ENCODE peak calls at places on chromosomes 16 and 17, in four cellular contexts. D is activated T-helper 1 cell treated with anti-CD3 and anti-CD28 coated beads, Interleukin-2, amount 50 U/mL, for 16 hours; N is T-helper 1 cell; Q is lower leg skin. C is an unnamed sample.
A peak's percentile ranks its signal among the peaks of the same experiment; 100 is the strongest.

GRCh38 chr16:59385953-59386352 is 651.8 kb upstream of the GOT2 start:
- DNase-seq in D (no peak), N (no peak), Q (peak; percentile 15), C (peak; percentile 1)

GRCh38 chr16:30372037-30372712 is 1.9 kb upstream of the TBC1D10B start:
- DNase-seq in D (no peak), N (no peak), Q (no peak), C (no peak)

GRCh38 chr17:79073016-79073705 is 1.5 kb upstream of the ENGASE start:
- DNase-seq in D (no peak), N (no peak), Q (no peak), C (no peak)

GRCh38 chr17:68595496-68595895 is 5.7 kb downstream of the FAM20A start:
- DNase-seq in D (no peak), N (no peak), Q (no peak), C (no peak)

GRCh38 chr16:83409347-83409746 is 398.4 kb upstream of the HSBP1 start:
- DNase-seq in D (no peak), N (no peak), Q (no peak), C (no peak)

GRCh38 chr16:30032083-30032819 is 1.2 kb upstream of the TLCD3B start:
- DNase-seq in D (peak; percentile 39), N (peak; percentile 48), Q (no peak), C (peak; percentile 66)

GRCh38 chr17:49357516-49357915 is 4.5 kb downstream of the ZNF652 start:
- DNase-seq in D (no peak), N (no peak), Q (no peak), C (no peak)

GRCh38 chr17:9195346-9195870 is 174.1 kb downstream of the NTN1 start:
- DNase-seq in D (no peak), N (no peak), Q (no peak), C (no peak)

GRCh38 chr16:89690392-89690901 is 4.0 kb downstream of the CDK10 start:
- DNase-seq in D (no peak), N (no peak), Q (no peak), C (no peak)

GRCh38 chr16:88992351-88993005 is 15.5 kb upstream of the CBFA2T3 start:
- DNase-seq in D (no peak), N (no peak), Q (no peak), C (no peak)

GRCh38 chr17:76241205-76241539 is 879 bp upstream of the RNF157 start:
- DNase-seq in D (no peak), N (no peak), Q (no peak), C (no peak)

GRCh38 chr16:68229431-68230175 is 6.3 kb downstream of the ESRP2 start:
- DNase-seq in D (no peak), N (no peak), Q (no peak), C (peak; percentile 70)

GRCh38 chr17:1557355-1558095 is 5.1 kb downstream of the PITPNA start:
- DNase-seq in D (no peak), N (no peak), Q (peak; percentile 82), C (no peak)

GRCh38 chr16:20798364-20798763 is 7.9 kb downstream of the ERI2 start:
- DNase-seq in D (no peak), N (no peak), Q (no peak), C (peak; percentile 17)

GRCh38 chr16:14248791-14249190 is 177.7 kb downstream of the MRTFB start:
- DNase-seq in D (no peak), N (no peak), Q (no peak), C (no peak)

GRCh38 chr17:39605492-39606433 is 2.0 kb downstream of the NEUROD2 start:
- DNase-seq in D (no peak), N (no peak), Q (no peak), C (peak; percentile 16)

C was measured in kidney tubule cell.